ENCODE peak calls at places on chromosomes 13 and 19, in six cellular contexts. R is NCI-H1417, D is fibroblast of mammary gland, U is heart right ventricle, S is NCI-H1092 treated with DMSO at 0.1 percent for 48 hours, H is hepatocyte. K is an unnamed sample.
A peak's percentile ranks its signal among the peaks of the same experiment; 100 is the strongest.

GRCh38 chr13:32632343-32632910 is 46.2 kb downstream of the PDS5B start:
- DNase-seq in R (no peak), D (no peak), U (no peak), S (no peak), H (no peak), K (no peak)

GRCh38 chr19:2815191-2815614 is 4.5 kb upstream of the ZNF554 start:
- DNase-seq in R (no peak), D (no peak), U (no peak), S (no peak), H (no peak), K (no peak)

GRCh38 chr19:31013391-31013975 is 335.8 kb downstream of the TSHZ3 start:
- DNase-seq in R (no peak), D (no peak), U (no peak), S (no peak), H (no peak), K (no peak)

GRCh38 chr13:89455741-89456140 is 1784.6 kb downstream of the SLITRK5 start:
- DNase-seq in R (no peak), D (peak; percentile 3), U (no peak), S (no peak), H (no peak), K (no peak)

GRCh38 chr19:14385492-14385891 is 4.2 kb downstream of the ADGRE5 start:
- DNase-seq in R (no peak), D (no peak), U (no peak), S (no peak), H (no peak), K (no peak)

GRCh38 chr13:27298849-27299248 is 28.2 kb downstream of the RASL11A start:
- DNase-seq in R (no peak), D (no peak), U (no peak), S (no peak), H (no peak), K (no peak)

GRCh38 chr13:32446778-32447465 is 19.0 kb upstream of the N4BP2L1 start:
- DNase-seq in R (no peak), D (no peak), U (no peak), S (no peak), H (no peak), K (no peak)

GRCh38 chr19:39052243-39052746 is 19.9 kb upstream of the FBXO27 start:
- DNase-seq in R (peak; percentile 25), D (peak; percentile 45), U (peak; percentile 55), S (no peak), H (peak; percentile 68), K (no peak)

GRCh38 chr19:46288896-46289588 is 7.8 kb upstream of the HIF3A start:
- DNase-seq in R (no peak), D (peak; percentile 98), U (peak; percentile 33), S (no peak), H (peak; percentile 73), K (no peak)

GRCh38 chr13:28022848-28023518 is 34.5 kb upstream of the URAD start:
- DNase-seq in R (no peak), D (no peak), U (no peak), S (peak; percentile 48), H (no peak), K (no peak)

GRCh38 chr13:73520566-73521290 is 461.9 kb downstream of the KLF5 start:
- DNase-seq in R (no peak), D (no peak), U (no peak), S (no peak), H (no peak), K (no peak)

GRCh38 chr13:33676700-33677048 is 141.3 kb upstream of the RFC3 start:
- DNase-seq in R (peak; percentile 76), D (peak; percentile 48), U (peak; percentile 30), S (peak; percentile 82), H (peak; percentile 38), K (peak; percentile 47)

K was measured in gastrocnemius medialis.